ENCODE peak calls at places on chromosomes 12 and 14, in five cellular contexts. Q is lower leg skin, Z is fibroblast of mammary gland, X is hypothalamus, E is SW 1271. U is an unnamed sample.

GRCh38 chr14:20191396-20191795 is 700 bp downstream of the OR11G2 start:
- DNase-seq in E (no peak), X (no peak), Z (no peak), Q (no peak), U (no peak)

GRCh38 chr12:2691340-2692111 is 103.2 kb upstream of the FKBP4 start:
- DNase-seq in Q (no peak), E (no peak), X (no peak), Z (no peak), U (no peak)

GRCh38 chr12:89731614-89732013 is 23.0 kb upstream of the ATP2B1 start:
- DNase-seq in Z (peak; percentile 92), Q (peak; percentile 62), X (no peak), E (no peak), U (no peak)

GRCh38 chr14:89309670-89310177 is 107.3 kb downstream of the FOXN3 start:
- DNase-seq in E (no peak), X (no peak), Z (no peak), Q (no peak), U (no peak)

GRCh38 chr12:107514887-107515445 is 170.6 kb upstream of the PWP1 start:
- DNase-seq in Z (peak; percentile 96), E (no peak), X (no peak), Q (peak; percentile 27), U (no peak)

GRCh38 chr14:63483315-63483714 is 59.9 kb downstream of the PPP2R5E start:
- DNase-seq in Q (no peak), X (no peak), Z (no peak), E (no peak), U (no peak)

GRCh38 chr14:90354551-90355298 is 23.0 kb upstream of the NRDE2 start:
- DNase-seq in Q (no peak), X (no peak), Z (peak; percentile 6), E (no peak), U (no peak)

GRCh38 chr12:108306014-108306501 is 33.1 kb downstream of the CMKLR1 start:
- DNase-seq in X (no peak), Z (peak; percentile 86), Q (peak; percentile 34), E (no peak), U (no peak)

GRCh38 chr12:96400631-96401060 is 407 bp upstream of the CDK17 start:
- DNase-seq in Q (no peak), X (no peak), E (no peak), Z (peak; percentile 44), U (no peak)

GRCh38 chr12:59643576-59643975 is 47.7 kb downstream of the SLC16A7 start:
- DNase-seq in X (no peak), Z (no peak), E (no peak), Q (no peak), U (no peak)

GRCh38 chr14:68079941-68080697 is 260.5 kb downstream of the RAD51B start:
- DNase-seq in X (no peak), Q (no peak), Z (no peak), E (no peak), U (no peak)

GRCh38 chr14:22977684-22978486 is 4.5 kb downstream of the AJUBA start:
- DNase-seq in E (peak; percentile 43), Q (no peak), Z (peak; percentile 55), X (no peak), U (no peak)

GRCh38 chr12:123928897-123929296 is 43.7 kb downstream of the CCDC92 start:
- DNase-seq in E (no peak), Z (no peak), X (no peak), Q (no peak), U (no peak)

GRCh38 chr14:100653409-100653808 is 66.2 kb upstream of the BEGAIN start:
- DNase-seq in E (no peak), Q (no peak), X (no peak), Z (no peak), U (no peak)

GRCh38 chr12:62739266-62739831 is 195.6 kb downstream of the PPM1H start:
- DNase-seq in X (no peak), Q (no peak), Z (no peak), E (no peak), U (no peak)

GRCh38 chr12:50955697-50956096 is 3.4 kb downstream of the HIGD1C start:
- DNase-seq in X (no peak), Z (no peak), E (no peak), Q (no peak), U (no peak)

GRCh38 chr12:89906824-89907223 is 198.2 kb upstream of the ATP2B1 start:
- DNase-seq in X (no peak), Q (no peak), E (no peak), Z (no peak), U (no peak)

U was measured in substantia nigra.